ENCODE peak calls at places on chromosome 15, in ten cellular contexts. N, U, L, V, J, Z, B, M, F and P are unnamed samples.

GRCh38 chr15:64847448-64847847 is 5.7 kb downstream of the PLEKHO2 start:
- DNase-seq in N (no peak), U (peak), L (no peak), V (no peak), J (no peak), Z (no peak), B (peak), M (no peak), F (no peak), P (no peak)

GRCh38 chr15:88612186-88612796 is 8.8 kb upstream of the AEN start:
- DNase-seq in N (no peak), U (no peak), L (no peak), V (no peak), J (no peak), Z (no peak), B (no peak), M (no peak), F (no peak), P (no peak)

GRCh38 chr15:33985287-33985686 is 17.0 kb downstream of the CHRM5 start:
- DNase-seq in N (no peak), U (no peak), L (no peak), V (no peak), J (peak), Z (peak), B (no peak), M (peak), F (no peak), P (peak)

GRCh38 chr15:73983773-73984172 is 8.3 kb downstream of the STOML1 start:
- DNase-seq in N (no peak), U (no peak), L (no peak), V (no peak), J (no peak), Z (no peak), B (peak), M (no peak), F (no peak), P (no peak)

GRCh38 chr15:88238618-88239430 is 17.7 kb downstream of the NTRK3 start:
- DNase-seq in N (no peak), U (no peak), L (no peak), V (no peak), J (no peak), Z (peak), B (no peak), M (peak), F (no peak), P (peak)

GRCh38 chr15:29021901-29022300 is 136.1 kb downstream of the APBA2 start:
- DNase-seq in N (no peak), U (no peak), L (no peak), V (no peak), J (no peak), Z (peak), B (no peak), M (peak), F (no peak), P (peak)

GRCh38 chr15:76451540-76451939 is 115.0 kb downstream of the ISL2 start:
- DNase-seq in N (no peak), U (no peak), L (no peak), V (no peak), J (no peak), Z (no peak), B (no peak), M (no peak), F (no peak), P (no peak)

GRCh38 chr15:64161688-64162477 is 939 bp downstream of the PPIB start:
- DNase-seq in N (no peak), U (no peak), L (peak), V (no peak), J (no peak), Z (no peak), B (no peak), M (no peak), F (no peak), P (no peak)

GRCh38 chr15:85858586-85859375 is 64.1 kb upstream of the KLHL25 start:
- DNase-seq in N (peak), U (peak), L (peak), V (no peak), J (peak), Z (peak), B (peak), M (peak), F (peak), P (peak)

GRCh38 chr15:41115652-41116115 is 396 bp downstream of the INO80 start:
- DNase-seq in N (peak), U (peak), L (peak), V (no peak), J (peak), Z (peak), B (no peak), M (peak), F (peak), P (peak)

GRCh38 chr15:70715840-70716510 is 47.4 kb downstream of the UACA start:
- DNase-seq in N (no peak), U (no peak), L (no peak), V (no peak), J (peak), Z (peak), B (no peak), M (peak), F (no peak), P (no peak)

GRCh38 chr15:92906563-92907081 is 6.5 kb downstream of the CHD2 start:
- DNase-seq in N (peak), U (no peak), L (peak), V (no peak), J (peak), Z (peak), B (no peak), M (peak), F (no peak), P (no peak)

GRCh38 chr15:80507638-80508316 is 103.6 kb downstream of the ARNT2 start:
- DNase-seq in N (no peak), U (no peak), L (no peak), V (no peak), J (no peak), Z (peak), B (peak), M (peak), F (no peak), P (no peak)

GRCh38 chr15:62564889-62565288 is 399.8 kb upstream of the C2CD4B start:
- DNase-seq in N (no peak), U (no peak), L (no peak), V (no peak), J (no peak), Z (no peak), B (no peak), M (no peak), F (no peak), P (no peak)

GRCh38 chr15:75815811-75816719 is 27.2 kb upstream of the UBE2Q2 start:
- DNase-seq in N (no peak), U (no peak), L (no peak), V (no peak), J (no peak), Z (no peak), B (no peak), M (peak), F (no peak), P (no peak)

GRCh38 chr15:96337354-96337990 is 7.0 kb downstream of the NR2F2 start:
- DNase-seq in N (no peak), U (peak), L (no peak), V (no peak), J (no peak), Z (peak), B (no peak), M (peak), F (no peak), P (peak)

GRCh38 chr15:65248506-65248905 is 37.2 kb upstream of the CILP start:
- DNase-seq in N (no peak), U (no peak), L (no peak), V (no peak), J (no peak), Z (no peak), B (no peak), M (no peak), F (no peak), P (peak)

GRCh38 chr15:48954538-48954937 is 9.2 kb downstream of the SHC4 start:
- DNase-seq in N (no peak), U (no peak), L (no peak), V (no peak), J (no peak), Z (peak), B (no peak), M (peak), F (no peak), P (peak)

GRCh38 chr15:73952171-73952912 is 26.1 kb downstream of the LOXL1 start:
- DNase-seq in N (no peak), U (no peak), L (no peak), V (peak), J (no peak), Z (no peak), B (no peak), M (no peak), F (no peak), P (no peak)

GRCh38 chr15:31262901-31263671 is 63.5 kb upstream of the KLF13 start:
- DNase-seq in N (no peak), U (peak), L (peak), V (no peak), J (no peak), Z (peak), B (peak), M (peak), F (peak), P (no peak)

GRCh38 chr15:101427606-101428487 is 61.7 kb downstream of the PCSK6 start:
- DNase-seq in N (no peak), U (no peak), L (no peak), V (no peak), J (no peak), Z (no peak), B (no peak), M (no peak), F (no peak), P (no peak)

GRCh38 chr15:44541282-44541958 is 4.5 kb downstream of the EIF3J start:
- DNase-seq in N (no peak), U (no peak), L (no peak), V (no peak), J (peak), Z (peak), B (no peak), M (peak), F (no peak), P (peak)

GRCh38 chr15:72176155-72176554 is 21.4 kb downstream of the GRAMD2A start:
- DNase-seq in N (no peak), U (no peak), L (no peak), V (peak), J (no peak), Z (no peak), B (no peak), M (no peak), F (no peak), P (no peak)

GRCh38 chr15:75181780-75182179 is 19.9 kb upstream of the C15orf39 start:
- DNase-seq in N (no peak), U (no peak), L (no peak), V (no peak), J (no peak), Z (no peak), B (no peak), M (no peak), F (no peak), P (no peak)

GRCh38 chr15:60568301-60568742 is 89.4 kb upstream of the ICE2 start:
- DNase-seq in N (no peak), U (no peak), L (peak), V (no peak), J (no peak), Z (no peak), B (no peak), M (no peak), F (no peak), P (no peak)

GRCh38 chr15:42650208-42651066 is 75.0 kb downstream of the STARD9 start:
- DNase-seq in N (peak), U (peak), L (peak), V (peak), J (peak), Z (peak), B (peak), M (peak), F (no peak), P (peak)

GRCh38 chr15:28962851-28963710 is 77.3 kb downstream of the APBA2 start:
- DNase-seq in N (no peak), U (no peak), L (no peak), V (no peak), J (no peak), Z (peak), B (peak), M (no peak), F (no peak), P (no peak)

GRCh38 chr15:62625421-62626033 is 417.0 kb upstream of the TPM1 start:
- DNase-seq in N (no peak), U (no peak), L (no peak), V (peak), J (no peak), Z (peak), B (no peak), M (no peak), F (no peak), P (no peak)

GRCh38 chr15:29698030-29698701 is 124.1 kb downstream of the TJP1 start:
- DNase-seq in N (peak), U (no peak), L (no peak), V (no peak), J (peak), Z (peak), B (no peak), M (peak), F (no peak), P (peak)

GRCh38 chr15:39195988-39196486 is 384.8 kb upstream of the THBS1 start:
- DNase-seq in N (no peak), U (no peak), L (no peak), V (no peak), J (peak), Z (peak), B (no peak), M (peak), F (no peak), P (no peak)

GRCh38 chr15:89369548-89369947 is 34.9 kb upstream of the POLG start:
- DNase-seq in N (no peak), U (no peak), L (no peak), V (no peak), J (no peak), Z (no peak), B (no peak), M (no peak), F (no peak), P (no peak)

GRCh38 chr15:39578851-39579486 is 1.9 kb upstream of the THBS1 start:
- DNase-seq in N (no peak), U (no peak), L (no peak), V (no peak), J (no peak), Z (no peak), B (peak), M (no peak), F (no peak), P (peak)

GRCh38 chr15:36183207-36183606 is 396.2 kb upstream of the CDIN1 start:
- DNase-seq in N (no peak), U (no peak), L (no peak), V (no peak), J (no peak), Z (peak), B (no peak), M (no peak), F (no peak), P (no peak)

GRCh38 chr15:50506121-50506520 is 40.3 kb downstream of the USP50 start:
- DNase-seq in N (no peak), U (peak), L (no peak), V (no peak), J (no peak), Z (no peak), B (no peak), M (no peak), F (no peak), P (no peak)

GRCh38 chr15:69088300-69088965 is 72.0 kb upstream of the GLCE start:
- DNase-seq in N (no peak), U (no peak), L (no peak), V (no peak), J (no peak), Z (no peak), B (no peak), M (no peak), F (no peak), P (no peak)

GRCh38 chr15:69092159-69092558 is 68.3 kb upstream of the GLCE start:
- DNase-seq in N (no peak), U (no peak), L (no peak), V (no peak), J (peak), Z (peak), B (no peak), M (peak), F (no peak), P (peak)

GRCh38 chr15:69093127-69093526 is 67.3 kb upstream of the GLCE start:
- DNase-seq in N (no peak), U (no peak), L (no peak), V (no peak), J (peak), Z (peak), B (peak), M (peak), F (no peak), P (peak)

GRCh38 chr15:69089258-69089657 is 71.2 kb upstream of the GLCE start:
- DNase-seq in N (no peak), U (no peak), L (no peak), V (no peak), J (no peak), Z (no peak), B (no peak), M (no peak), F (no peak), P (no peak)

GRCh38 chr15:69090197-69090948 is 70.1 kb upstream of the GLCE start:
- DNase-seq in N (no peak), U (no peak), L (no peak), V (no peak), J (peak), Z (peak), B (no peak), M (peak), F (no peak), P (peak)
- TF ChIP-seq CTCF in N (no peak), U (no peak), L (no peak), V (no peak), J (no peak), Z (no peak), B (no peak), M (no peak), F (no peak), P (no peak)

DNA sequence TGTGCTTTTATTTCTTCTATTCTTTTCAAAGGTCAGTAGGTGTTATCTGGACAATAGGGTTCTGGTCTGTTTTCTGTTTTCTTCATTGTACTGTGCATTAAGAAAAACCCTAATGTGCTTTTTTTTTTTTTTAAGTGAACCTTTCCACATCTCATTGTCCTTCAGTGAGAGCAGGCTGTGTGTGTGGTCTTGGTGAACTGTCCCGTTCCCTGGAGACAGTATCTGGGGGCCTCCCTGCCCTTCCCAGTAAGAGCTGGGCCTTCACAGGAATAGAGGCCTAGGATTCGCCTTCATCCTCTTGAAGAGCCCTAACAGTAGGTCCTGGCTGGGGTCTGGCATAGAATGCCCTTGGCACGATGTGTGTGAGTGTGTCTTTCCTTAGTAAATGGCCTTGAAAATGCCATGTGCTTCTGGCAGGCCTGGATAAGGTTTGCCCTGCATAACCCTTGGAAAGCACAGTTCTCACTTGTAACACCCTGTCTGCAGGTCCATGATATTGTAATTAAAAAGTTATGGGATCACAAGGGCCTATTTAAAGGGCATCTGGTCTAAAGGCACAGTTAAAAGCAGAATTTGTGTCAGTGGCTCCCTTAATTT is 81.2 kb downstream of the IGF1R start:
- DNase-seq in N (no peak), U (peak), L (no peak), V (no peak), J (no peak), Z (no peak), B (no peak), M (peak), F (no peak), P (no peak)
- H3K4me3 ChIP-seq in N (no peak), U (no peak), L (no peak), V (no peak), J (no peak), Z (no peak), B (no peak), M (no peak), F (no peak), P (no peak)

DNA sequence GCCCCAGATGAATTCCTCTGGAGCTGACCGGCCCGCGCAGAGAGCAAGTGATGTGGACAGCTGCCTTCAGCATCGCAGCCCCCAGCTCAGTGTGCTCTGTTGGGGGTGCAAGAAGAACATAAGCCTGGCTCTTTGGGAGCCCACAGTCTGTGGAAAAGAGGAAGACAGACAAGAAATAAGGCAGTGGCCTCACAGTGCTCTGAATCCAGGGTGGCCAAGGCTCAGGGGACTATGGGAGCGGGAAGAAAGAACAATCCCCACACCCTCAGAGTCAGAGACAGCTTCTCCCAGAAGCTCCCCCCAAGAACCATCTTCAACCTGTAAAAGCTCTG is 277 bp upstream of the HDDC3 start:
- DNase-seq in N (no peak), U (no peak), L (no peak), V (no peak), J (no peak), Z (no peak), B (no peak), M (no peak), F (no peak), P (no peak)
- TF ChIP-seq CTCF in N (no peak), U (peak), L (peak), V (no peak), J (peak), Z (no peak), B (no peak), M (no peak), F (no peak), P (no peak)

GRCh38 chr15:51620647-51621046 is 1.9 kb downstream of the DMXL2 start:
- DNase-seq in N (no peak), U (no peak), L (no peak), V (no peak), J (no peak), Z (no peak), B (no peak), M (no peak), F (no peak), P (no peak)
- H3K4me3 ChIP-seq in N (peak), U (no peak), L (no peak), V (no peak), J (peak), Z (no peak), B (no peak), M (no peak), F (no peak), P (peak)